ENCODE peak calls at places on chromosomes 13 and 19, in seven cellular contexts. R, T, K, O, Q, I and L are unnamed samples.

GRCh38 chr13:33509642-33510229 is 224.2 kb upstream of the STARD13 start:
- DNase-seq in O (no peak), I (no peak), T (peak; percentile 16), K (no peak), Q (no peak), R (no peak), L (peak; percentile 29)

GRCh38 chr19:7506385-7507328 is 9.2 kb upstream of the ZNF358 start:
- DNase-seq in T (peak; percentile 45), O (peak; percentile 68), Q (peak; percentile 83), R (no peak), K (no peak), I (no peak), L (peak; percentile 84)

GRCh38 chr19:3950871-3951861 is 18.3 kb downstream of the NMRK2 start:
- DNase-seq in I (no peak), K (no peak), R (no peak), Q (no peak), T (no peak), O (peak; percentile 56), L (no peak)

GRCh38 chr19:39405930-39406655 is 554 bp upstream of the ZFP36 start:
- DNase-seq in I (no peak), R (peak; percentile 85), O (no peak), Q (no peak), K (no peak), T (no peak), L (no peak)

GRCh38 chr19:47471733-47472457 is at the start of gene SLC8A2:
- DNase-seq in K (peak; percentile 9), Q (peak; percentile 63), R (peak; percentile 55), T (peak; percentile 93), I (peak; percentile 99), O (peak; percentile 95), L (peak; percentile 32)

GRCh38 chr13:32905063-32905863 is 111.0 kb upstream of the KL start:
- DNase-seq in K (no peak), R (no peak), Q (peak; percentile 1), I (no peak), T (no peak), O (no peak), L (peak; percentile 54)

GRCh38 chr13:106003651-106004050 is 531.8 kb downstream of the EFNB2 start:
- DNase-seq in O (no peak), Q (no peak), T (no peak), K (no peak), R (no peak), I (no peak), L (no peak)

GRCh38 chr13:93984876-93985275 is 494.6 kb downstream of the DCT start:
- DNase-seq in K (no peak), Q (no peak), O (no peak), I (no peak), T (no peak), R (no peak), L (no peak)

GRCh38 chr13:29162638-29163037 is 342.5 kb downstream of the MTUS2 start:
- DNase-seq in K (no peak), Q (no peak), I (no peak), O (no peak), R (no peak), T (peak; percentile 1), L (peak; percentile 29)

GRCh38 chr13:28528388-28528787 is 33.5 kb upstream of the FLT1 start:
- DNase-seq in R (no peak), I (no peak), T (no peak), O (no peak), K (no peak), Q (no peak), L (no peak)

GRCh38 chr13:99196466-99197256 is 4.0 kb upstream of the UBAC2 start:
- DNase-seq in R (no peak), O (no peak), Q (no peak), T (no peak), I (no peak), K (no peak), L (peak; percentile 57)

GRCh38 chr13:44197791-44198770 is 175.5 kb upstream of the SERP2 start:
- DNase-seq in R (no peak), O (peak; percentile 36), K (no peak), Q (no peak), T (peak; percentile 36), I (no peak), L (no peak)

GRCh38 chr13:69882451-69882850 is 225.2 kb upstream of the ATXN8OS start:
- DNase-seq in I (no peak), K (no peak), T (no peak), O (no peak), R (no peak), Q (no peak), L (no peak)

GRCh38 chr19:19267305-19267704 is 5.8 kb downstream of the TM6SF2 start:
- DNase-seq in R (no peak), T (no peak), O (no peak), I (no peak), K (no peak), Q (no peak), L (no peak)

GRCh38 chr13:62357887-62358645 is 942.4 kb upstream of the PCDH20 start:
- DNase-seq in O (peak; percentile 78), R (no peak), K (peak; percentile 42), Q (peak; percentile 38), T (peak; percentile 68), I (no peak), L (peak; percentile 61)

GRCh38 chr13:33645591-33646554 is 172.1 kb upstream of the RFC3 start:
- DNase-seq in T (no peak), O (no peak), R (no peak), Q (no peak), K (no peak), I (no peak), L (no peak)

GRCh38 chr13:47039106-47039505 is 142.3 kb upstream of the HTR2A start:
- DNase-seq in I (no peak), K (no peak), R (no peak), Q (no peak), O (no peak), T (peak; percentile 79), L (peak; percentile 84)

GRCh38 chr19:36257512-36257876 is 42.6 kb downstream of the ZNF146 start:
- DNase-seq in I (peak; percentile 65), R (no peak), T (peak; percentile 52), Q (peak; percentile 89), K (no peak), O (no peak), L (peak; percentile 40)

GRCh38 chr19:19446655-19447437 is 41.4 kb downstream of the GATAD2A start:
- DNase-seq in R (no peak), I (no peak), K (no peak), T (no peak), O (no peak), Q (no peak), L (no peak)

GRCh38 chr19:18507021-18507726 is 14.7 kb downstream of the ELL start:
- DNase-seq in R (no peak), K (no peak), Q (no peak), O (no peak), T (peak; percentile 58), I (no peak), L (no peak)